ENCODE peak calls at places on chromosome 1, in seven cellular contexts. H is GM12891, I is HepG2, A is H1, U is GM12878, W is SK-N-SH, M is K562. Y is an unnamed sample.

GRCh38 chr1:219227731-219228419 is 54.2 kb downstream of the LYPLAL1 start:
- DNase-seq in U (no peak), M (no peak), I (no peak), A (no peak), H (no peak), W (no peak), Y (no peak)

GRCh38 chr1:21244154-21244553 is 46.1 kb downstream of the ECE1 start:
- DNase-seq in U (no peak), I (no peak), H (no peak), A (no peak), M (no peak), W (no peak), Y (no peak)

GRCh38 chr1:173406783-173407230 is 70.3 kb upstream of the PRDX6 start:
- DNase-seq in A (no peak), I (no peak), U (no peak), M (no peak), H (no peak), W (no peak), Y (no peak)

GRCh38 chr1:64471218-64471719 is 1.3 kb downstream of the CACHD1 start:
- DNase-seq in W (peak), M (no peak), H (no peak), A (no peak), I (no peak), U (no peak), Y (no peak)

GRCh38 chr1:17629460-17629859 is 90.0 kb downstream of the ARHGEF10L start:
- DNase-seq in M (peak), W (peak), U (no peak), A (peak), H (no peak), I (no peak), Y (no peak)

GRCh38 chr1:17439250-17440073 is at the start of gene RCC2:
- DNase-seq in W (peak), M (peak), I (peak), U (no peak), H (peak), A (no peak), Y (peak)

GRCh38 chr1:198671136-198671535 is 32.3 kb downstream of the PTPRC start:
- DNase-seq in I (no peak), A (no peak), W (no peak), U (no peak), H (no peak), M (no peak), Y (no peak)

GRCh38 chr1:47777322-47777721 is 219.9 kb downstream of the TRABD2B start:
- DNase-seq in U (no peak), W (no peak), H (no peak), A (no peak), I (no peak), M (no peak), Y (no peak)

GRCh38 chr1:48784301-48784700 is 7.6 kb upstream of the BEND5 start:
- DNase-seq in H (no peak), M (no peak), A (no peak), W (no peak), I (no peak), U (no peak), Y (no peak)

GRCh38 chr1:44531785-44532566 is 126.9 kb downstream of the RNF220 start:
- DNase-seq in M (peak), W (no peak), U (peak), H (no peak), A (no peak), I (peak), Y (no peak)

GRCh38 chr1:153907134-153907533 is 15.6 kb downstream of the GATAD2B start:
- DNase-seq in W (no peak), H (no peak), I (no peak), A (no peak), U (no peak), M (no peak), Y (no peak)

GRCh38 chr1:241591317-241591716 is 48.9 kb downstream of the CHML start:
- DNase-seq in M (no peak), U (no peak), A (no peak), I (no peak), H (no peak), W (no peak), Y (no peak)

GRCh38 chr1:11980676-11980972 is 380 bp downstream of the MFN2 start:
- DNase-seq in M (no peak), H (no peak), A (no peak), U (no peak), I (no peak), W (no peak), Y (no peak)

GRCh38 chr1:247373721-247374141 is 42.1 kb upstream of the ZNF496 start:
- DNase-seq in H (peak), A (no peak), M (peak), W (peak), I (peak), U (no peak), Y (peak)

GRCh38 chr1:25253911-25254310 is 6.7 kb upstream of the RSRP1 start:
- DNase-seq in I (no peak), A (no peak), M (no peak), H (no peak), U (no peak), W (no peak), Y (no peak)

GRCh38 chr1:208170252-208170651 is 73.9 kb downstream of the PLXNA2 start:
- DNase-seq in I (no peak), A (no peak), H (no peak), U (no peak), W (peak), M (no peak), Y (no peak)

GRCh38 chr1:221567859-221568507 is 173.9 kb downstream of the DUSP10 start:
- DNase-seq in H (no peak), I (no peak), M (no peak), A (no peak), U (no peak), W (no peak), Y (no peak)

GRCh38 chr1:11707621-11708276 is 16.2 kb downstream of the DRAXIN start:
- DNase-seq in A (no peak), U (no peak), H (no peak), W (peak), I (peak), M (peak), Y (no peak)

GRCh38 chr1:245931450-245931849 is 575.6 kb downstream of the SMYD3 start:
- DNase-seq in I (no peak), H (no peak), M (no peak), A (no peak), U (no peak), W (no peak), Y (no peak)

GRCh38 chr1:203898458-203899244 is 37.3 kb downstream of the SNRPE start:
- DNase-seq in W (no peak), A (no peak), I (no peak), U (no peak), M (no peak), H (no peak), Y (no peak)

GRCh38 chr1:235502601-235503332 is 1.5 kb downstream of the B3GALNT2 start:
- DNase-seq in U (no peak), M (no peak), H (no peak), W (no peak), A (no peak), I (no peak), Y (no peak)

GRCh38 chr1:20368866-20369545 is 78.3 kb downstream of the VWA5B1 start:
- DNase-seq in H (no peak), M (no peak), A (no peak), W (no peak), I (no peak), U (no peak), Y (no peak)

GRCh38 chr1:150999051-150999674 is 7.5 kb downstream of the MINDY1 start:
- DNase-seq in U (no peak), M (peak), H (no peak), A (no peak), I (no peak), W (no peak), Y (no peak)

GRCh38 chr1:168343566-168343965 is 62.9 kb downstream of the TBX19 start:
- DNase-seq in M (no peak), I (peak), W (no peak), A (no peak), U (no peak), H (no peak), Y (no peak)

GRCh38 chr1:24715658-24716057 is 29.6 kb upstream of the CLIC4 start:
- DNase-seq in W (no peak), A (no peak), I (no peak), M (no peak), U (no peak), H (no peak), Y (no peak)

GRCh38 chr1:197320991-197321531 is 53.0 kb downstream of the CRB1 start:
- DNase-seq in W (no peak), A (no peak), I (no peak), H (no peak), M (no peak), U (no peak), Y (no peak)

GRCh38 chr1:40663324-40664166 is 1.9 kb downstream of the RIMS3 start:
- DNase-seq in H (no peak), A (no peak), U (no peak), M (no peak), W (peak), I (no peak), Y (no peak)

GRCh38 chr1:15849775-15850449 is 2.4 kb downstream of the SPEN start:
- DNase-seq in I (peak), M (peak), A (no peak), W (peak), U (no peak), H (no peak), Y (no peak)

GRCh38 chr1:155938220-155938627 is 3.2 kb upstream of the RXFP4 start:
- DNase-seq in W (peak), I (peak), A (no peak), H (no peak), U (peak), M (peak), Y (no peak)

GRCh38 chr1:61378498-61379180 is 296.3 kb downstream of the NFIA start:
- DNase-seq in U (no peak), H (no peak), W (no peak), I (no peak), M (no peak), A (no peak), Y (no peak)

GRCh38 chr1:1082239-1083180 is 8.4 kb upstream of the RNF223 start:
- DNase-seq in H (no peak), W (peak), A (no peak), U (no peak), M (no peak), I (no peak), Y (peak)

GRCh38 chr1:30305519-30305918 is 417.9 kb downstream of the MATN1 start:
- DNase-seq in A (no peak), W (no peak), M (no peak), U (no peak), I (no peak), H (no peak), Y (no peak)

GRCh38 chr1:40625076-40625475 is 40.4 kb downstream of the RIMS3 start:
- DNase-seq in H (no peak), A (no peak), M (no peak), U (no peak), I (peak), W (no peak), Y (no peak)

DNA sequence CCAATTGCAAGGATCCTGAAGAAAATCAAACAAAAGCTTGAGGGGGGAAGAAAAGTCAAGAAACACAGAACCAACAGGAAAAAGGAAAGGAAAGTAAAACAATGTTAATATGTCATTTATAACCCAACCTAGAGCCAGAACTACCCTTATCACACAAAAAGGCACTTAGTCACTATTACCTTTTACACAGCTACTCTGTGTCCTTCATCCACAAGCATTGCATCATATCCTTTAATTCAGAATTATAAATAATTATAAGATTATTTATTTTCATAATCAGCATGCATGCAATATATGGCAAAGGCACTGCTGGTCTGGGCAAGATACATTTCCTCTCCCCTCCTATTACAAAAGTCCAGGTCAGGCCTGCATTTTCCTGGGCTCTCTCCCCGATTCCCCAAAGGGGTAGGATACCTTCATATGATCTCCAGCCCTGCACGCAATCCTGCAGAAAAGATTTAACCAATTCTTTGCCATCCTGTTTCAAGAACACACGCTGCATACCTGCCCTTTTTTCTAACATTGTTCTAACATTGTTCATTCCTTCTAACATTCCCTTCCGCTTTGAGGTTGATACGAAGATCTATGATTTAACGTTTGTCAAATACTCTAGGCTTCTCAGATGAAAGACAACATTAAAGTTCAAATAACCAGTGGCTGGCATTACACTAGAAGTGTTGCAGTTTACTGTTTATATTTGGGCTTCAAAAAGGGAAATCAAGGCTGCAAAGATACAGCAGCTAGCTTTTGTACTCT is 4.3 kb downstream of the PTPN14 start:
- DNase-seq in H (no peak), U (no peak), I (no peak), W (no peak), A (no peak), M (no peak), Y (no peak)
- TF ChIP-seq TAF1 in H (no peak), U (no peak), I (no peak), W (no peak), A (no peak), M (no peak), Y (no peak)

GRCh38 chr1:180528868-180529470 is 26.6 kb upstream of the ACBD6 start:
- DNase-seq in W (no peak), M (no peak), U (no peak), H (no peak), I (no peak), A (no peak), Y (no peak)
- TF ChIP-seq TAF1 in W (no peak), M (no peak), U (no peak), H (no peak), I (no peak), A (no peak), Y (no peak)

GRCh38 chr1:56397409-56397808 is 182.0 kb downstream of the PLPP3 start:
- DNase-seq in I (no peak), W (no peak), M (no peak), H (no peak), A (no peak), U (no peak), Y (no peak)

GRCh38 chr1:56394298-56394697 is 185.1 kb downstream of the PLPP3 start:
- DNase-seq in U (no peak), H (no peak), I (no peak), A (no peak), W (no peak), M (no peak), Y (no peak)

GRCh38 chr1:56397811-56398231 is 181.5 kb downstream of the PLPP3 start:
- DNase-seq in I (no peak), U (no peak), A (no peak), H (no peak), M (no peak), W (no peak), Y (no peak)

GRCh38 chr1:56399326-56400292 is 179.8 kb downstream of the PLPP3 start:
- DNase-seq in H (no peak), A (no peak), I (no peak), U (no peak), M (no peak), W (no peak), Y (no peak)

GRCh38 chr1:56396524-56397067 is 182.8 kb downstream of the PLPP3 start:
- DNase-seq in U (no peak), W (no peak), I (no peak), A (no peak), M (no peak), H (no peak), Y (no peak)
- TF ChIP-seq TAF1 in U (no peak), W (no peak), I (no peak), A (no peak), M (no peak), H (no peak), Y (no peak)

DNA sequence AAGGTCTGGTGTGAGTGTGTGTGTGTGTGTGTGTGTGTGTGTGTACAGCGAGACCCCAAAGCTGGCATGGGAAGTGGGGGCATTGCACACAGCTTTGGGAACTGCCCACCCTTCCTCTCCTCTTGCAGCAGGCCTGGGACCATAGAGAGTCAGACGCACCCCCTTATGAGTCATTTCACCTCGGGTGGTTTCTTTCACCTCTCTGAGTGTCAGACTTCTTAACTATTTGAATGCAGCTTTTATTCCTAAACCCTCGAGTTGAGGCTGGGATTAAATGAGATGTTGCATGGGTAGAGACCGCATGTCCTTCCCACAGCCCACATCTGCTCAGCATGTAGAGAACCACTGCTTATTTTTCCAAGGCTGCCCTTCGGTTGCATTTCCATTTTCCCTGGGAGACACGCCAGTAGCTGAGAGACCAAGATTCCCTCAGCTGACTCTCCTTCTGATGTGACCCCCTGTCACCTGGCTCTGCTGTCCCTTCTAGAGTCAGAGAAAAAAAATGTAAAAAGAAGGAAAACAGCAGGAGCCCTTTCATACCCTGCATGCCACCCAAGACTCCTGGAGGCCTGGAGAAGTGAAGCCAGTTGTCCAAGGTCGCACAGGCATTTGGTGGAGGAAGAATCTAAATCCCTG is 91.7 kb downstream of the SYT2 start:
- DNase-seq in W (no peak), H (no peak), U (no peak), I (no peak), M (no peak), A (no peak), Y (no peak)
- TF ChIP-seq TAF1 in W (no peak), H (no peak), U (no peak), I (no peak), M (no peak), A (no peak), Y (no peak)

Y was measured in GM12892.